ENCODE peak calls at places on chromosomes 3 and 15, in ten cellular contexts. T, Z, M, H, P, D, S, C, Y and A are unnamed samples.
A peak's percentile ranks its signal among the peaks of the same experiment; 100 is the strongest.

GRCh38 chr3:13282528-13282985 is 137.6 kb downstream of the NUP210 start:
- DNase-seq in T (no peak), Z (no peak), M (peak; percentile 47), H (peak; percentile 39), P (peak; percentile 69), D (no peak), S (no peak), C (no peak), Y (no peak), A (no peak)

GRCh38 chr15:98311566-98312188 is 336.7 kb upstream of the IGF1R start:
- DNase-seq in T (peak; percentile 33), Z (peak; percentile 45), M (peak; percentile 70), H (peak; percentile 70), P (peak; percentile 89), D (peak; percentile 80), S (peak; percentile 77), C (peak; percentile 62), Y (peak; percentile 76), A (peak; percentile 72)

GRCh38 chr15:42994546-42994945 is 74.0 kb upstream of the TTBK2 start:
- DNase-seq in T (peak; percentile 16), Z (no peak), M (peak; percentile 34), H (no peak), P (no peak), D (no peak), S (no peak), C (no peak), Y (no peak), A (peak; percentile 12)

GRCh38 chr3:169772530-169772950 is 656 bp upstream of the MYNN start:
- DNase-seq in T (no peak), Z (peak; percentile 57), M (peak; percentile 91), H (peak; percentile 79), P (peak; percentile 87), D (peak; percentile 56), S (peak; percentile 79), C (peak; percentile 79), Y (peak; percentile 75), A (peak; percentile 66)

GRCh38 chr15:40136470-40136869 is 24.4 kb upstream of the BUB1B start:
- DNase-seq in T (no peak), Z (no peak), M (no peak), H (no peak), P (no peak), D (no peak), S (no peak), C (no peak), Y (no peak), A (no peak)

GRCh38 chr15:79028411-79028964 is 62.1 kb downstream of the RASGRF1 start:
- DNase-seq in T (no peak), Z (no peak), M (peak; percentile 68), H (peak; percentile 13), P (peak; percentile 38), D (peak; percentile 54), S (no peak), C (peak; percentile 67), Y (peak; percentile 54), A (no peak)

GRCh38 chr15:58738051-58738707 is 11.3 kb downstream of the ADAM10 start:
- DNase-seq in T (no peak), Z (no peak), M (no peak), H (no peak), P (no peak), D (no peak), S (no peak), C (no peak), Y (no peak), A (no peak)

GRCh38 chr3:177468331-177468730 is 271.0 kb upstream of the TBL1XR1 start:
- DNase-seq in T (peak; percentile 87), Z (no peak), M (peak; percentile 87), H (no peak), P (peak; percentile 80), D (no peak), S (no peak), C (no peak), Y (no peak), A (peak; percentile 25)

GRCh38 chr3:32176989-32177701 is 61.3 kb upstream of the CMTM8 start:
- DNase-seq in T (no peak), Z (no peak), M (peak; percentile 84), H (no peak), P (no peak), D (peak; percentile 32), S (no peak), C (peak; percentile 70), Y (peak; percentile 62), A (no peak)

GRCh38 chr15:26773917-26774316 is 1.1 kb upstream of the GABRB3 start:
- DNase-seq in T (no peak), Z (no peak), M (peak; percentile 85), H (no peak), P (no peak), D (peak; percentile 17), S (no peak), C (peak; percentile 64), Y (no peak), A (no peak)

GRCh38 chr15:70044168-70044567 is 53.5 kb downstream of the TLE3 start:
- DNase-seq in T (no peak), Z (no peak), M (no peak), H (peak; percentile 10), P (no peak), D (no peak), S (no peak), C (no peak), Y (no peak), A (no peak)

DNA sequence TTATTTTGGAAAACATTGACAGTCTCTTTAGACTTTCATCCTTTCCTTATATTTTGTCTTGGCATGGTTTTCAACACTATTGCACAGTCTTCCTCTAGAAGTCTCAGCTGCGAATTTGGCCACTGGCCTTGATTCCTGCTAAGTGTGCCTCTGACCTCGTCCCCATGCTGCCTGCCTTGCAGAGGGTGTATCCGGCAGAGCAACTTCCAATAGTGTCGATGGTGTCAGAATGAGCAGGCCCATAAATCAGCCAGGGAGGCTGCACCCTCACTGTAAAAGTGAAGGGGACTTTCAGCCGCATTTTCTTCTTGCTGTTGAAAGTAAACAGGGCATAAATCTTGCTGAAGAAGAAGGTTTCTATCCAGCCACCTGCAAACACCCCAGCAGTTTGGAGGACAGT is 336.7 kb upstream of the TRIM42 start:
- DNase-seq in T (no peak), Z (no peak), M (no peak), H (no peak), P (no peak), D (no peak), S (no peak), C (no peak), Y (no peak), A (no peak)
- H3K27ac ChIP-seq in T (no peak overlapping the region), Z (no peak overlapping the region), M (no peak overlapping the region), H (no peak overlapping the region), P (no peak overlapping the region), D (no peak overlapping the region), S (no peak overlapping the region), C (peak overlapping the region; percentile 42), Y (no peak overlapping the region), A (no peak overlapping the region)

DNA sequence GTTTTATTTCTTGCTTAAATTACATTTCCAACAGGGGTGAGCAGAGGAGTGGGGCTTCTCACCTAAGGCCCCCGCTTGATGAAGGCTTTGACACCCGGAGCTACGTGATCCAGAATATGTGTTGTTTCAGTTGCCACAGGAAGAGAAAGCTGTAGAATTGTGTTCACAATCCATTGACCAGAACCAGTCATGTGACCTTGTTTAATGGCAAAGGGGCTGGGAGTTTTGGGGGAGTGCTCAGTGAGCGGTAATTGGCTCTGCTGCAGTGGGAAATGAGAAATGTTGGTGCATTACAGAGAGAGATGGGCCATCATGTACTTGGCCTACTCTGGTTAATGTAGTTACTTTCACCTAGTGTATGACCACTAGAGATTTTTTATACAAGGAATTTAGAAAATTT is 14.1 kb upstream of the ZDHHC23 start:
- DNase-seq in T (no peak), Z (no peak), M (no peak), H (no peak), P (no peak), D (no peak), S (no peak), C (no peak), Y (no peak), A (no peak)
- H3K27ac ChIP-seq in T (no peak overlapping the region), Z (no peak overlapping the region), M (no peak overlapping the region), H (no peak overlapping the region), P (no peak overlapping the region), D (no peak overlapping the region), S (no peak overlapping the region), C (no peak overlapping the region), Y (no peak overlapping the region), A (no peak overlapping the region)

GRCh38 chr3:43621406-43621973 is 321 bp downstream of the ANO10 start:
- DNase-seq in T (no peak), Z (no peak), M (no peak), H (peak; percentile 56), P (peak; percentile 75), D (no peak), S (no peak), C (no peak), Y (peak; percentile 53), A (no peak)

GRCh38 chr3:43618142-43618541 is 3.7 kb downstream of the ANO10 start:
- DNase-seq in T (no peak), Z (no peak), M (no peak), H (no peak), P (no peak), D (no peak), S (no peak), C (no peak), Y (no peak), A (no peak)

GRCh38 chr3:43619593-43619992 is 2.2 kb downstream of the ANO10 start:
- DNase-seq in T (no peak), Z (no peak), M (no peak), H (no peak), P (no peak), D (no peak), S (no peak), C (no peak), Y (no peak), A (no peak)

GRCh38 chr3:43621974-43622739 is at the start of gene ANO10:
- DNase-seq in T (peak; percentile 99), Z (peak; percentile 96), M (peak; percentile 100), H (peak; percentile 99), P (peak; percentile 100), D (peak; percentile 90), S (peak; percentile 99), C (peak; percentile 100), Y (peak; percentile 100), A (peak; percentile 98)

DNA sequence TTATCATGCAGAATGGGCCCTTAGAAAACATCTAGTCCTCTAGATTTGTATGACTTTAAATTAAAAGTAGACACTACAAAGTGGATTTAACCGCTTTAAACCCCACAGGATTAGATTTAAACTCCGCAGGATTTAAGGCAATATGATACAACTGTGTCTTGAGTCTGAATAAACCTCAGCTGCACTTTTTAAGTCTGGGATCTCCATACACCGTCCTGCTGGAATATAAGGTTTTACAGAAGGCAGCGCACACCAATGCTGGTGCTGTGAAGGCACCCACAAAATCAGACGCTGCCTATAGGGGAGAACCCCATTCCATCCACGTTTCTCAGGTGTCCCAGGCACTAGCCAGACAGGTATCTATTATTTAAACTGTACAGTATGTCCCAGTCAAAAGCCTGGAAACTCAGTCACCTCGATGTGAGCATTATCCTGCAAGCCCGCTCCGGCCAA is 832 bp downstream of the ANO10 start:
- DNase-seq in T (no peak), Z (no peak), M (peak; percentile 31), H (no peak), P (no peak), D (peak; percentile 1), S (no peak), C (no peak), Y (no peak), A (no peak)
- H3K27ac ChIP-seq in T (no peak overlapping the region), Z (peak overlapping the region; percentile 80), M (no peak overlapping the region), H (peak overlapping the region; percentile 78), P (no peak overlapping the region), D (peak overlapping the region; percentile 91), S (peak overlapping the region; percentile 93), C (no peak overlapping the region), Y (no peak overlapping the region), A (no peak overlapping the region)

DNA sequence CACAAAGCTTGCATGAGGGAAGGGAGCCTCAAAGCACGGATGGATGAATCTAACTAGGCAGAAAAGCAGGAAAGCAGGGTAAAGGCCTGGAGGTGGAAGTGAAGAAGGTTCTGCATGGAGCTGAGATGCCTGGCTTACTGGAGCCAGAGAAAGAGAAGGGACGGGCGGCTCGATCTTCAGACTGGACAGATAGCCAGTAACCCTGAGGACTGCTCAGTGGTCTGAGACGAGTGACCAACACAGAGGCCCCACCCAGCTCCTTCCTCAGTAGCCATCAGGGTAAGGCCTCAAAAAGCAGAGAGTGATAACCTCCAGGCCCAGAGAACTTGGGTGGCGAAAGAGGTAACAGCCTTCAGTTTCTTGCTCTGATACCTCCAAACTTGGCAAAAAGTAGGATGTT is 6.4 kb downstream of the CLN6 start:
- DNase-seq in T (no peak), Z (no peak), M (no peak), H (no peak), P (no peak), D (no peak), S (no peak), C (no peak), Y (no peak), A (no peak)
- H3K27ac ChIP-seq in T (no peak overlapping the region), Z (no peak overlapping the region), M (no peak overlapping the region), H (no peak overlapping the region), P (no peak overlapping the region), D (no peak overlapping the region), S (no peak overlapping the region), C (no peak overlapping the region), Y (no peak overlapping the region), A (no peak overlapping the region)